ENCODE peak calls at places on chromosomes 12 and 14, in ten cellular contexts. One of them, this sample, is unnamed.

GRCh38 chr14:80959448-80960006 is 4.1 kb downstream of the TSHR start:
- DNase-seq in heart right ventricle: no peak
- DNase-seq in psoas muscle: no peak
- DNase-seq in activated B cell treated with CpG ODN at 0.5 μM for 24 hours: peak; percentile 19
- DNase-seq in WTC11: no peak
- DNase-seq in astrocyte of the spinal cord: no peak
- DNase-seq in breast epithelium: no peak
- DNase-seq in kidney: no peak
- DNase-seq in adrenal gland: peak; percentile 21
- DNase-seq in AG09309: no peak
- DNase-seq in this sample: no peak

GRCh38 chr12:46692606-46693005 is 133.2 kb downstream of the SLC38A4 start:
- DNase-seq in heart right ventricle: no peak
- DNase-seq in psoas muscle: no peak
- DNase-seq in activated B cell treated with CpG ODN at 0.5 μM for 24 hours: no peak
- DNase-seq in WTC11: no peak
- DNase-seq in astrocyte of the spinal cord: no peak
- DNase-seq in breast epithelium: no peak
- DNase-seq in kidney: no peak
- DNase-seq in adrenal gland: no peak
- DNase-seq in AG09309: no peak
- DNase-seq in this sample: no peak

GRCh38 chr12:65634626-65635331 is 189.5 kb upstream of the HMGA2 start:
- DNase-seq in heart right ventricle: no peak
- DNase-seq in psoas muscle: no peak
- DNase-seq in activated B cell treated with CpG ODN at 0.5 μM for 24 hours: no peak
- DNase-seq in WTC11: no peak
- DNase-seq in astrocyte of the spinal cord: peak; percentile 68
- DNase-seq in breast epithelium: no peak
- DNase-seq in kidney: no peak
- DNase-seq in adrenal gland: no peak
- DNase-seq in AG09309: no peak
- DNase-seq in this sample: no peak

GRCh38 chr12:124484526-124484953 is 82.9 kb downstream of the NCOR2 start:
- DNase-seq in heart right ventricle: no peak
- DNase-seq in psoas muscle: no peak
- DNase-seq in activated B cell treated with CpG ODN at 0.5 μM for 24 hours: no peak
- DNase-seq in WTC11: no peak
- DNase-seq in astrocyte of the spinal cord: no peak
- DNase-seq in breast epithelium: no peak
- DNase-seq in kidney: peak; percentile 54
- DNase-seq in adrenal gland: no peak
- DNase-seq in AG09309: no peak
- DNase-seq in this sample: peak; percentile 14

GRCh38 chr14:21398901-21399300 is 15.1 kb upstream of the SUPT16H start:
- DNase-seq in heart right ventricle: no peak
- DNase-seq in psoas muscle: no peak
- DNase-seq in activated B cell treated with CpG ODN at 0.5 μM for 24 hours: no peak
- DNase-seq in WTC11: no peak
- DNase-seq in astrocyte of the spinal cord: no peak
- DNase-seq in breast epithelium: no peak
- DNase-seq in kidney: no peak
- DNase-seq in adrenal gland: no peak
- DNase-seq in AG09309: no peak
- DNase-seq in this sample: no peak

GRCh38 chr14:74793506-74794155 is 30.5 kb downstream of the YLPM1 start:
- DNase-seq in heart right ventricle: no peak
- DNase-seq in psoas muscle: no peak
- DNase-seq in activated B cell treated with CpG ODN at 0.5 μM for 24 hours: no peak
- DNase-seq in WTC11: no peak
- DNase-seq in astrocyte of the spinal cord: peak; percentile 5
- DNase-seq in breast epithelium: no peak
- DNase-seq in kidney: no peak
- DNase-seq in adrenal gland: no peak
- DNase-seq in AG09309: no peak
- DNase-seq in this sample: no peak

GRCh38 chr12:66127695-66128094 is 2.9 kb downstream of the LLPH start:
- DNase-seq in heart right ventricle: no peak
- DNase-seq in psoas muscle: no peak
- DNase-seq in activated B cell treated with CpG ODN at 0.5 μM for 24 hours: no peak
- DNase-seq in WTC11: no peak
- DNase-seq in astrocyte of the spinal cord: no peak
- DNase-seq in breast epithelium: no peak
- DNase-seq in kidney: no peak
- DNase-seq in adrenal gland: peak; percentile 70
- DNase-seq in AG09309: no peak
- DNase-seq in this sample: no peak

GRCh38 chr14:54579606-54580005 is 12.7 kb downstream of the SAMD4A start:
- DNase-seq in heart right ventricle: no peak
- DNase-seq in psoas muscle: no peak
- DNase-seq in activated B cell treated with CpG ODN at 0.5 μM for 24 hours: no peak
- DNase-seq in WTC11: no peak
- DNase-seq in astrocyte of the spinal cord: no peak
- DNase-seq in breast epithelium: no peak
- DNase-seq in kidney: no peak
- DNase-seq in adrenal gland: no peak
- DNase-seq in AG09309: no peak
- DNase-seq in this sample: no peak

GRCh38 chr14:58915646-58916045 is 272.8 kb upstream of the DAAM1 start:
- DNase-seq in heart right ventricle: no peak
- DNase-seq in psoas muscle: no peak
- DNase-seq in activated B cell treated with CpG ODN at 0.5 μM for 24 hours: no peak
- DNase-seq in WTC11: no peak
- DNase-seq in astrocyte of the spinal cord: no peak
- DNase-seq in breast epithelium: no peak
- DNase-seq in kidney: no peak
- DNase-seq in adrenal gland: no peak
- DNase-seq in AG09309: no peak
- DNase-seq in this sample: no peak

GRCh38 chr12:79546461-79547043 is 144.2 kb downstream of the PAWR start:
- DNase-seq in heart right ventricle: no peak
- DNase-seq in psoas muscle: no peak
- DNase-seq in activated B cell treated with CpG ODN at 0.5 μM for 24 hours: no peak
- DNase-seq in WTC11: no peak
- DNase-seq in astrocyte of the spinal cord: peak; percentile 58
- DNase-seq in breast epithelium: no peak
- DNase-seq in kidney: no peak
- DNase-seq in adrenal gland: no peak
- DNase-seq in AG09309: no peak
- DNase-seq in this sample: no peak

GRCh38 chr12:79422060-79422812 is 268.5 kb downstream of the PAWR start:
- DNase-seq in heart right ventricle: no peak
- DNase-seq in psoas muscle: no peak
- DNase-seq in activated B cell treated with CpG ODN at 0.5 μM for 24 hours: no peak
- DNase-seq in WTC11: no peak
- DNase-seq in astrocyte of the spinal cord: peak; percentile 62
- DNase-seq in breast epithelium: no peak
- DNase-seq in kidney: no peak
- DNase-seq in adrenal gland: no peak
- DNase-seq in AG09309: no peak
- DNase-seq in this sample: no peak

GRCh38 chr12:70190252-70191010 is 52.8 kb upstream of the CNOT2 start:
- DNase-seq in heart right ventricle: no peak
- DNase-seq in psoas muscle: no peak
- DNase-seq in activated B cell treated with CpG ODN at 0.5 μM for 24 hours: no peak
- DNase-seq in WTC11: no peak
- DNase-seq in astrocyte of the spinal cord: peak; percentile 17
- DNase-seq in breast epithelium: no peak
- DNase-seq in kidney: no peak
- DNase-seq in adrenal gland: no peak
- DNase-seq in AG09309: no peak
- DNase-seq in this sample: no peak

GRCh38 chr12:40226652-40227051 is 1.9 kb downstream of the LRRK2 start:
- DNase-seq in heart right ventricle: peak; percentile 62
- DNase-seq in psoas muscle: peak; percentile 20
- DNase-seq in activated B cell treated with CpG ODN at 0.5 μM for 24 hours: peak; percentile 19
- DNase-seq in WTC11: no peak
- DNase-seq in astrocyte of the spinal cord: peak; percentile 87
- DNase-seq in breast epithelium: no peak
- DNase-seq in kidney: no peak
- DNase-seq in adrenal gland: peak; percentile 80
- DNase-seq in AG09309: peak; percentile 57
- DNase-seq in this sample: no peak

DNA sequence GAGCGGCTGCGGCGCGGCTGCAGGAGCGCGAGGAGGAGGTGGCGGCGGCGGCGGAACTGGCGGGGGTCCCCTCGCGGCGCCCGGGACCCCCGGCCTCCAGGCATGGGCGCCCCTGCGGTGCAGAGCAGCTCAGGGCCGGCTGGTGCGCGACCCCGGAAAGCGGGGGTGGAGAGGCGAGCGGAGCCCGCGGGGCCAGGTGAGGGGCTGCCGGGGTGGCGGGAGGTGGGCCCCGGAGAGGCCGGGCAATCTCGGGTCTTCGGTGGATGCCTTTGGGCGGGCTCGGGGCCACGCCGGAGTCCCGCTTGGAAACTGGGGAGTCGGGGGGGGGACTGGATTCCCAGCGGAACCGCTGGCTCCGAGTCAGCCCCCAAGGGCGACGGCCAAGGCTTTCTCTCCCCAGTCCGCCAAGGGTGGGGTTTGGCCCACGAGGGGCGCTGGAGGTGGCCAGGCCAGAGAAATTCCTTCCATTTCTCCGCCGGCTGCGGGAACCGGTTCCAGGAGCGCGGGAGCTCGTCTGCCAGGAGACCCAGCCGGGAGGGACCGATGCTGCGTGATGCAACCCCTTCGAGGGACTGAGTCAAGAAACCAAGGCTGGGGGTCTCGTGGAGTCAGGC is 13.9 kb upstream of the NR4A1 start:
- DNase-seq in heart right ventricle: peak; percentile 66
- DNase-seq in psoas muscle: peak; percentile 82
- DNase-seq in activated B cell treated with CpG ODN at 0.5 μM for 24 hours: peak; percentile 54
- DNase-seq in WTC11: peak; percentile 74
- DNase-seq in astrocyte of the spinal cord: peak; percentile 49
- DNase-seq in breast epithelium: peak; percentile 75
- DNase-seq in kidney: peak; percentile 88
- DNase-seq in adrenal gland: peak; percentile 69
- DNase-seq in AG09309: no peak
- DNase-seq in this sample: peak; percentile 58
- TF ChIP-seq CTCF in heart right ventricle: no peak
- TF ChIP-seq CTCF in psoas muscle: no peak
- TF ChIP-seq CTCF in activated B cell treated with CpG ODN at 0.5 μM for 24 hours: no peak
- TF ChIP-seq CTCF in WTC11: no peak
- TF ChIP-seq CTCF in astrocyte of the spinal cord: no peak
- TF ChIP-seq CTCF in breast epithelium: no peak
- TF ChIP-seq CTCF in kidney: no peak
- TF ChIP-seq CTCF in adrenal gland: no peak
- TF ChIP-seq CTCF in AG09309: peak; percentile 16
- TF ChIP-seq CTCF in this sample: peak; percentile 10

DNA sequence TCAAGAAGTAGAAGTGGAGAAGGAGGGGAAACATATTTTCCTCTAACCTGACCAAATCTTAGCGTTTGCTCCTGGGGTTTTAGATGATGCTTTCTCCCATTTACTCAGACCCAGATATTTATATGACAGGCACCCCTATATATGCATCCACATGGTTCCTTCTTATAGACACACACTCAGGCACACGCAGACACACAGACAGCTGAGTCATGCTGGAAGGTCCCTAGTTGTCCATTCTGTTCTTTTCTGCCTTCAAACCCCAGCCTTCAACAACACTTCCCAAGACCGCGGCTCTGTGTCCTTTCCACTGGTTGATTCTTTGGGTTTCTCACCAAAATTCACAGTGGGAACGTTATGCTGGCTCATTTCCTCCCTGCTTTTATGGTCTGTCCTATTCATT is 52.1 kb downstream of the HSPB8 start:
- DNase-seq in heart right ventricle: no peak
- DNase-seq in psoas muscle: no peak
- DNase-seq in activated B cell treated with CpG ODN at 0.5 μM for 24 hours: no peak
- DNase-seq in WTC11: no peak
- DNase-seq in astrocyte of the spinal cord: no peak
- DNase-seq in breast epithelium: no peak
- DNase-seq in kidney: no peak
- DNase-seq in adrenal gland: no peak
- DNase-seq in AG09309: no peak
- DNase-seq in this sample: no peak
- TF ChIP-seq CTCF in heart right ventricle: no peak
- TF ChIP-seq CTCF in psoas muscle: no peak
- TF ChIP-seq CTCF in activated B cell treated with CpG ODN at 0.5 μM for 24 hours: no peak
- TF ChIP-seq CTCF in WTC11: no peak
- TF ChIP-seq CTCF in astrocyte of the spinal cord: no peak
- TF ChIP-seq CTCF in breast epithelium: no peak
- TF ChIP-seq CTCF in kidney: no peak
- TF ChIP-seq CTCF in adrenal gland: no peak
- TF ChIP-seq CTCF in AG09309: no peak
- TF ChIP-seq CTCF in this sample: no peak

DNA sequence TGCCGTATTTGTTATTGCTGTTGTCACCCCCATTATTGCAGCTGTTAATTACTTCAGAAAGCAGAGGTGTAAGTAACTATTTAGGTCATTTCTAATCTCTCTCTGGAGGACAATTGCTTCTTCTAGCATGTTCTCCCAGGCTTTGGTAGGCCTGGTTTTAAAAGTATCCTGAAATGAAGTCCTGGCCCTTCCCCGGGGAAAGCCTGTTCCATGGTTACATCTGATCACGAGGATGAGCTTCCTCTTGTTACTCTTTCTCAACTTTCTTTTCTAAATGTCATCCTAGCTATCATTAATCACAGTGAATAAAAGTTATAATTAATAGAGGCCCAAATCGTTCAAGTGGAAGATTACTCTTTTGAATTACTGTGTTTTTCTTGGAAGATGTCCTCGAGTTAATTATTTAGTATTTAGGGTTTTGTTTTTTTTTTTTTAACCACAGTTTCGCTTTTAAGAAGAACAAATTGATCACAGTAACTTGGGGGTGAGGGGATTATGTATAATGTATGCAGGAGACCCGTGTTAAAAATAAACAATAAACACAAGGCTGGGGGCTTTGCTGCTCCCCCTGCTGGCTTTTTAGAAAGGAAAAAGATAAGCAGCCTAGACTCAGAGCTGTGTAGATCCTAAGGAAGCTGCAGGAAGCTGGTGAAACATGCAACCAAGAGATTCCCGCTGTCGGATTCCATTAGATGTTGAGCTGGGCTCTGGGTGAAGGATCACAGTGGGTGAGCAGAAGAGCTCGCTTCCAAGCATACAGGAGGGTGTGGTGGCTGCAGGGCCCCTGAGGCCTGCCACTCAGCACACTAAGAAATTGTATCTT is 420.1 kb downstream of the FUT8 start:
- DNase-seq in heart right ventricle: no peak
- DNase-seq in psoas muscle: no peak
- DNase-seq in activated B cell treated with CpG ODN at 0.5 μM for 24 hours: no peak
- DNase-seq in WTC11: no peak
- DNase-seq in astrocyte of the spinal cord: peak; percentile 10
- DNase-seq in breast epithelium: no peak
- DNase-seq in kidney: no peak
- DNase-seq in adrenal gland: no peak
- DNase-seq in AG09309: no peak
- DNase-seq in this sample: no peak
- TF ChIP-seq CTCF in heart right ventricle: no peak
- TF ChIP-seq CTCF in psoas muscle: no peak
- TF ChIP-seq CTCF in activated B cell treated with CpG ODN at 0.5 μM for 24 hours: no peak
- TF ChIP-seq CTCF in WTC11: no peak
- TF ChIP-seq CTCF in astrocyte of the spinal cord: peak; percentile 50
- TF ChIP-seq CTCF in breast epithelium: no peak
- TF ChIP-seq CTCF in kidney: no peak
- TF ChIP-seq CTCF in adrenal gland: no peak
- TF ChIP-seq CTCF in AG09309: peak; percentile 42
- TF ChIP-seq CTCF in this sample: no peak

DNA sequence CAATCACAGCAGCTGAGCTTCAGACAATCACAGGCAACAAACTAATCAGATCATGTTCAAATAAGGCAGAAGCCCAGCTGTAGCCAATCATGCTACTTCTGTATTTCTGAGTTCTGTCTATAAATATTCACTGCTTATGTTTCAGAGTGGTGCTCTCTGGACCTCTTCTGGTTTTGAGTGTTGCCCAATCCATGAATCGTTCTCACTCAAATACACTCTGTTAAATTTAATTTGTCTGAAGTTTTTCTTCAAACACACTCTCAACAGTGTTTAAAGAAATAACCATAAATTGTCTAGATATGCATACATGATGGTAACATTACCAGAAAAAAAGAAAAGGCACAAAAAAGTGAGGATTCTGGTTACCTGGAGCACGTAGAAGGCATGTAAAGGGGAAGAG is 77.9 kb upstream of the BBS10 start:
- DNase-seq in heart right ventricle: no peak
- DNase-seq in psoas muscle: no peak
- DNase-seq in activated B cell treated with CpG ODN at 0.5 μM for 24 hours: no peak
- DNase-seq in WTC11: no peak
- DNase-seq in astrocyte of the spinal cord: no peak
- DNase-seq in breast epithelium: no peak
- DNase-seq in kidney: no peak
- DNase-seq in adrenal gland: no peak
- DNase-seq in AG09309: no peak
- DNase-seq in this sample: no peak
- TF ChIP-seq CTCF in heart right ventricle: no peak
- TF ChIP-seq CTCF in psoas muscle: no peak
- TF ChIP-seq CTCF in activated B cell treated with CpG ODN at 0.5 μM for 24 hours: no peak
- TF ChIP-seq CTCF in WTC11: no peak
- TF ChIP-seq CTCF in astrocyte of the spinal cord: no peak
- TF ChIP-seq CTCF in breast epithelium: no peak
- TF ChIP-seq CTCF in kidney: no peak
- TF ChIP-seq CTCF in adrenal gland: no peak
- TF ChIP-seq CTCF in AG09309: no peak
- TF ChIP-seq CTCF in this sample: no peak

This sample was measured in left ventricle myocardium inferior.